ENCODE peak calls at places on chromosomes 4 and X, in five cellular contexts. One of them, this sample, is unnamed.
A peak's percentile ranks its signal among the peaks of the same experiment; 100 is the strongest.

GRCh38 chr4:24489870-24490269 is 94.5 kb downstream of the DHX15 start:
- DNase-seq in CD4-positive, alpha-beta T cell: no peak
- DNase-seq in AG04450: no peak
- DNase-seq in astrocyte: no peak
- DNase-seq in GM23338: no peak
- DNase-seq in this sample: no peak

GRCh38 chr4:78056265-78057129 is 626 bp upstream of the FRAS1 start:
- DNase-seq in AG04450: no peak
- DNase-seq in CD4-positive, alpha-beta T cell: no peak
- DNase-seq in GM23338: peak; percentile 96
- DNase-seq in astrocyte: peak; percentile 66
- DNase-seq in this sample: peak; percentile 91

GRCh38 chrX:133435544-133436124 is 20.3 kb upstream of the GPC4 start:
- DNase-seq in astrocyte: no peak
- DNase-seq in CD4-positive, alpha-beta T cell: no peak
- DNase-seq in GM23338: peak; percentile 19
- DNase-seq in AG04450: no peak
- DNase-seq in this sample: no peak

GRCh38 chr4:20430555-20430954 is 178.8 kb downstream of the SLIT2 start:
- DNase-seq in astrocyte: no peak
- DNase-seq in GM23338: no peak
- DNase-seq in CD4-positive, alpha-beta T cell: no peak
- DNase-seq in AG04450: peak; percentile 48
- DNase-seq in this sample: no peak

GRCh38 chr4:3472411-3473141 is 9.5 kb downstream of the DOK7 start:
- DNase-seq in AG04450: no peak
- DNase-seq in CD4-positive, alpha-beta T cell: no peak
- DNase-seq in GM23338: no peak
- DNase-seq in astrocyte: no peak
- DNase-seq in this sample: peak; percentile 92

GRCh38 chrX:46573331-46573895 is at the start of gene CHST7:
- DNase-seq in GM23338: peak; percentile 76
- DNase-seq in CD4-positive, alpha-beta T cell: peak; percentile 47
- DNase-seq in AG04450: no peak
- DNase-seq in astrocyte: peak; percentile 55
- DNase-seq in this sample: peak; percentile 46

GRCh38 chr4:73103799-73104503 is 34.4 kb upstream of the COX18 start:
- DNase-seq in GM23338: no peak
- DNase-seq in CD4-positive, alpha-beta T cell: no peak
- DNase-seq in AG04450: no peak
- DNase-seq in astrocyte: no peak
- DNase-seq in this sample: no peak

GRCh38 chr4:36312511-36312910 is 31.1 kb downstream of the DTHD1 start:
- DNase-seq in GM23338: no peak
- DNase-seq in AG04450: no peak
- DNase-seq in CD4-positive, alpha-beta T cell: no peak
- DNase-seq in astrocyte: no peak
- DNase-seq in this sample: no peak

GRCh38 chr4:2745981-2746806 is 9.9 kb downstream of the TNIP2 start:
- DNase-seq in CD4-positive, alpha-beta T cell: peak; percentile 78
- DNase-seq in AG04450: no peak
- DNase-seq in astrocyte: peak; percentile 52
- DNase-seq in GM23338: no peak
- DNase-seq in this sample: no peak

GRCh38 chrX:103730746-103731508 is 20.2 kb downstream of the TMEM31 start:
- DNase-seq in AG04450: peak; percentile 21
- DNase-seq in astrocyte: peak; percentile 77
- DNase-seq in GM23338: no peak
- DNase-seq in CD4-positive, alpha-beta T cell: no peak
- DNase-seq in this sample: no peak

GRCh38 chr4:174554329-174554728 is 32.0 kb upstream of the HPGD start:
- DNase-seq in GM23338: no peak
- DNase-seq in CD4-positive, alpha-beta T cell: no peak
- DNase-seq in AG04450: no peak
- DNase-seq in astrocyte: no peak
- DNase-seq in this sample: no peak

GRCh38 chrX:57573754-57574153 is 18.1 kb upstream of the ZXDB start:
- DNase-seq in GM23338: peak; percentile 44
- DNase-seq in AG04450: no peak
- DNase-seq in CD4-positive, alpha-beta T cell: no peak
- DNase-seq in astrocyte: no peak
- DNase-seq in this sample: peak; percentile 12

GRCh38 chr4:15336410-15337184 is 91.2 kb upstream of the C1QTNF7 start:
- DNase-seq in GM23338: peak; percentile 12
- DNase-seq in AG04450: peak; percentile 76
- DNase-seq in CD4-positive, alpha-beta T cell: no peak
- DNase-seq in astrocyte: peak; percentile 82
- DNase-seq in this sample: no peak
- H3K27ac ChIP-seq in GM23338: no peak overlapping the region
- H3K27ac ChIP-seq in AG04450: peak overlapping the region; percentile 71
- H3K27ac ChIP-seq in CD4-positive, alpha-beta T cell: no peak overlapping the region
- H3K27ac ChIP-seq in astrocyte: peak overlapping the region; percentile 67
- H3K27ac ChIP-seq in this sample: no peak overlapping the region

GRCh38 chrX:15336023-15336413 is 695 bp upstream of the PIGA start:
- DNase-seq in astrocyte: peak; percentile 68
- DNase-seq in GM23338: peak; percentile 57
- DNase-seq in AG04450: peak; percentile 11
- DNase-seq in CD4-positive, alpha-beta T cell: no peak
- DNase-seq in this sample: peak; percentile 22
- H3K27ac ChIP-seq in astrocyte: peak overlapping the region; percentile 81
- H3K27ac ChIP-seq in GM23338: no peak overlapping the region
- H3K27ac ChIP-seq in AG04450: no peak overlapping the region
- H3K27ac ChIP-seq in CD4-positive, alpha-beta T cell: peak overlapping the region; percentile 77
- H3K27ac ChIP-seq in this sample: no peak overlapping the region

DNA sequence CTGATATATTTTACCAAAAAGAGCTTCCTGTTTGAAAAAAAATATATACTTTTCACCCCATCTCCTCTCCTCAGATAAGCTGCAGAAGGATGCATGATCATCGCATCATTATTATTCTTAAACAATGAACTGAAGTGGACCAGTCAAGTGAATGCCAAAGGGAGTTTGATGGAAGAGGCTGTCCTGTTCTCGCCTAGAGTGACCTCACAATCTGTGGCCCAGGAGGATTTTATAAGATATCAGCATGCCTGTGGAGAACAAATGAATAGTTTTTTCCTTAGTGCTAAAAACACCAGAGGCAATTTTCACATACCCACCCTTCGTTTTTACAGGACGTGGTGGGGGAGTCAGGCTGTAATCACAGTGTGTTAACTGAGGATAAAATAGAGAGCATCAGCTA is 112.7 kb downstream of the USP46 start:
- DNase-seq in astrocyte: no peak
- DNase-seq in AG04450: no peak
- DNase-seq in CD4-positive, alpha-beta T cell: no peak
- DNase-seq in GM23338: no peak
- DNase-seq in this sample: no peak
- H3K27ac ChIP-seq in astrocyte: no peak overlapping the region
- H3K27ac ChIP-seq in AG04450: no peak overlapping the region
- H3K27ac ChIP-seq in CD4-positive, alpha-beta T cell: no peak overlapping the region
- H3K27ac ChIP-seq in GM23338: no peak overlapping the region
- H3K27ac ChIP-seq in this sample: no peak overlapping the region

DNA sequence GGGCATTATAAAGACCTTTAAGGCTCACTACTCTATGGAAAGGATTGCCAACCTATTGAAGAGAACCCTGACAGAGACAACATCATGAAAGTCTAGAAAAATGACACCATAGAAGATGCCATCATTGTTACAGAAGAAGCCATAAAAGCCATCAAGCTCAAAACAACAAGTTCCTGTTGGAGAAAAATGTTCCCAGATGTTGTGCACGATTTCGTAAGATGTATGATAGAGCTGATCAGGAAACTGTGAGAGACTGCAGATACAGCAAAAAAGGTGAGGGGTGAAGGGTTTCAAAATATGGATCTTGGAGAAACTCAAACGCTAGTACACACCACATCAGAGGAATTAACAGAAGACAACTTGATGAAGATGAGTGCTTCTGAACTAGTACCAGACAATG is 53.3 kb downstream of the WDFY3 start:
- DNase-seq in CD4-positive, alpha-beta T cell: no peak
- DNase-seq in AG04450: no peak
- DNase-seq in GM23338: no peak
- DNase-seq in astrocyte: no peak
- DNase-seq in this sample: no peak
- H3K27ac ChIP-seq in CD4-positive, alpha-beta T cell: no peak overlapping the region
- H3K27ac ChIP-seq in AG04450: no peak overlapping the region
- H3K27ac ChIP-seq in GM23338: no peak overlapping the region
- H3K27ac ChIP-seq in astrocyte: no peak overlapping the region
- H3K27ac ChIP-seq in this sample: no peak overlapping the region

GRCh38 chrX:110965409-110965808 is 130.6 kb upstream of the PAK3 start:
- DNase-seq in GM23338: no peak
- DNase-seq in CD4-positive, alpha-beta T cell: no peak
- DNase-seq in astrocyte: peak; percentile 4
- DNase-seq in AG04450: no peak
- DNase-seq in this sample: no peak
- H3K27ac ChIP-seq in GM23338: peak overlapping the region; percentile 87
- H3K27ac ChIP-seq in CD4-positive, alpha-beta T cell: no peak overlapping the region
- H3K27ac ChIP-seq in astrocyte: no peak overlapping the region
- H3K27ac ChIP-seq in AG04450: no peak overlapping the region
- H3K27ac ChIP-seq in this sample: no peak overlapping the region

DNA sequence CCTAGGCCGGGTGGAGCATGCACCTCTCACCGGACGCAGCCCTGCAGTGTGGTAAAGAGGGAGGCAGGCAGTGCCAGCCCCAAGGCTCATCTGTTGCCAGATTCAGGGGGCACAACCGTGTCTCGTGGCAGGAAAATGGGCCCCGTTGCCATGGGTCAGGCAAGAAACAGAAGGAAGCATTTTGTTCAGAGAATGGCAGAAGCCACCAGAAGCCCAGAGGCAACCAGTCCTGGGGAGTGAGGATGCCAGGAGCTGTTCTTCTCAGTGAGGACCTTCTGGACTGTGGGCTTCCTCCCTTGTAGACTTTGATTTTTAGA is 12.5 kb upstream of the UVSSA start:
- DNase-seq in AG04450: no peak
- DNase-seq in CD4-positive, alpha-beta T cell: no peak
- DNase-seq in GM23338: no peak
- DNase-seq in astrocyte: no peak
- DNase-seq in this sample: no peak
- H3K27ac ChIP-seq in AG04450: no peak overlapping the region
- H3K27ac ChIP-seq in CD4-positive, alpha-beta T cell: peak overlapping the region; percentile 1
- H3K27ac ChIP-seq in GM23338: no peak overlapping the region
- H3K27ac ChIP-seq in astrocyte: no peak overlapping the region
- H3K27ac ChIP-seq in this sample: no peak overlapping the region

GRCh38 chr4:54063224-54063623 is 1.2 kb downstream of the CHIC2 start:
- DNase-seq in AG04450: no peak
- DNase-seq in GM23338: no peak
- DNase-seq in CD4-positive, alpha-beta T cell: no peak
- DNase-seq in astrocyte: peak; percentile 55
- DNase-seq in this sample: no peak

GRCh38 chr4:54061067-54061466 is 3.3 kb downstream of the CHIC2 start:
- DNase-seq in AG04450: no peak
- DNase-seq in CD4-positive, alpha-beta T cell: no peak
- DNase-seq in GM23338: no peak
- DNase-seq in astrocyte: no peak
- DNase-seq in this sample: no peak

GRCh38 chr4:54063737-54064316 is 578 bp downstream of the CHIC2 start:
- DNase-seq in astrocyte: no peak
- DNase-seq in CD4-positive, alpha-beta T cell: no peak
- DNase-seq in GM23338: peak; percentile 48
- DNase-seq in AG04450: no peak
- DNase-seq in this sample: peak; percentile 40

GRCh38 chr4:54061873-54062272 is 2.5 kb downstream of the CHIC2 start:
- DNase-seq in GM23338: no peak
- DNase-seq in CD4-positive, alpha-beta T cell: no peak
- DNase-seq in AG04450: no peak
- DNase-seq in astrocyte: no peak
- DNase-seq in this sample: no peak

DNA sequence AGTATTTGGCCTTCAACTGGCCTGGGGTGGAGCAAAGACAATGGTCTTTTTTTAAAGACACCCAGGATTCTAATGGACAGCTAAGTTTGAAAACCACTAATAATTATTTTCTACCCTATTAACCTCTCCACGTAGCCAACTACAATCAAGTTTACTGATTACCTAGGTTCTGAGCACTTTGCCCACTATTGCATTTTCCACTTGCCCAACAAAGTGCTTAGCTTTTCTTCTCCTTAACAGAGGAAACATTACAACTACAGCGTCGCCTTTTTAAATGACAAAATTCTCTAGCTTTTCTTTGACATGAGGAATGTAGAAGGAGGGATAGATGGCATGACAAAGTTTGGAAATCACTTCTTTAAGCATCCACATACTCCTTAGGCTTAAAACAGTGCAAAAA is 2.0 kb downstream of the CHIC2 start:
- DNase-seq in GM23338: no peak
- DNase-seq in AG04450: no peak
- DNase-seq in CD4-positive, alpha-beta T cell: no peak
- DNase-seq in astrocyte: no peak
- DNase-seq in this sample: no peak
- H3K27ac ChIP-seq in GM23338: no peak overlapping the region
- H3K27ac ChIP-seq in AG04450: no peak overlapping the region
- H3K27ac ChIP-seq in CD4-positive, alpha-beta T cell: no peak overlapping the region
- H3K27ac ChIP-seq in astrocyte: peak overlapping the region; percentile 15
- H3K27ac ChIP-seq in this sample: no peak overlapping the region